ENCODE peak calls at places on chromosomes 16 and 17, in six cellular contexts. One of them, this sample, is unnamed.

GRCh38 chr17:15920758-15921239 is 24.1 kb upstream of the ADORA2B start:
- DNase-seq in A172: peak
- DNase-seq in CD8-positive, alpha-beta T cell: no peak
- DNase-seq in type B pancreatic cell: no peak
- DNase-seq in skeletal muscle cell: peak
- DNase-seq in T-helper 1 cell: no peak
- DNase-seq in this sample: peak

GRCh38 chr17:73343168-73343634 is 31.4 kb upstream of the CDC42EP4 start:
- DNase-seq in A172: peak
- DNase-seq in CD8-positive, alpha-beta T cell: no peak
- DNase-seq in type B pancreatic cell: peak
- DNase-seq in skeletal muscle cell: peak
- DNase-seq in T-helper 1 cell: no peak
- DNase-seq in this sample: peak

GRCh38 chr17:57097832-57098421 is 12.9 kb downstream of the AKAP1 start:
- DNase-seq in A172: peak
- DNase-seq in CD8-positive, alpha-beta T cell: no peak
- DNase-seq in type B pancreatic cell: no peak
- DNase-seq in skeletal muscle cell: peak
- DNase-seq in T-helper 1 cell: no peak
- DNase-seq in this sample: peak

GRCh38 chr17:82315703-82316358 is 1.6 kb downstream of the CD7 start:
- DNase-seq in A172: no peak
- DNase-seq in CD8-positive, alpha-beta T cell: peak
- DNase-seq in type B pancreatic cell: no peak
- DNase-seq in skeletal muscle cell: no peak
- DNase-seq in T-helper 1 cell: no peak
- DNase-seq in this sample: no peak

GRCh38 chr16:10765772-10766171 is 22.1 kb downstream of the NUBP1 start:
- DNase-seq in A172: no peak
- DNase-seq in CD8-positive, alpha-beta T cell: peak
- DNase-seq in type B pancreatic cell: no peak
- DNase-seq in skeletal muscle cell: no peak
- DNase-seq in T-helper 1 cell: no peak
- DNase-seq in this sample: no peak

GRCh38 chr16:88978608-88979346 is 1.8 kb upstream of the CBFA2T3 start:
- DNase-seq in A172: no peak
- DNase-seq in CD8-positive, alpha-beta T cell: no peak
- DNase-seq in type B pancreatic cell: no peak
- DNase-seq in skeletal muscle cell: no peak
- DNase-seq in T-helper 1 cell: no peak
- DNase-seq in this sample: no peak

GRCh38 chr17:35345445-35345925 is 27.9 kb downstream of the SLFN11 start:
- DNase-seq in A172: no peak
- DNase-seq in CD8-positive, alpha-beta T cell: no peak
- DNase-seq in type B pancreatic cell: no peak
- DNase-seq in skeletal muscle cell: no peak
- DNase-seq in T-helper 1 cell: no peak
- DNase-seq in this sample: peak

GRCh38 chr16:69106491-69107291 is 1.2 kb downstream of the HAS3 start:
- DNase-seq in A172: no peak
- DNase-seq in CD8-positive, alpha-beta T cell: no peak
- DNase-seq in type B pancreatic cell: no peak
- DNase-seq in skeletal muscle cell: no peak
- DNase-seq in T-helper 1 cell: no peak
- DNase-seq in this sample: peak

GRCh38 chr16:27785307-27785678 is 235.3 kb downstream of the KATNIP start:
- DNase-seq in A172: no peak
- DNase-seq in CD8-positive, alpha-beta T cell: no peak
- DNase-seq in type B pancreatic cell: no peak
- DNase-seq in skeletal muscle cell: no peak
- DNase-seq in T-helper 1 cell: no peak
- DNase-seq in this sample: no peak

GRCh38 chr17:49616086-49616485 is 40.4 kb downstream of the NXPH3 start:
- DNase-seq in A172: no peak
- DNase-seq in CD8-positive, alpha-beta T cell: no peak
- DNase-seq in type B pancreatic cell: no peak
- DNase-seq in skeletal muscle cell: no peak
- DNase-seq in T-helper 1 cell: no peak
- DNase-seq in this sample: peak

GRCh38 chr17:3582921-3583320 is 25.3 kb upstream of the TRPV3 start:
- DNase-seq in A172: no peak
- DNase-seq in CD8-positive, alpha-beta T cell: no peak
- DNase-seq in type B pancreatic cell: no peak
- DNase-seq in skeletal muscle cell: no peak
- DNase-seq in T-helper 1 cell: no peak
- DNase-seq in this sample: no peak

GRCh38 chr16:82263456-82264159 is 93.6 kb upstream of the MPHOSPH6 start:
- DNase-seq in A172: peak
- DNase-seq in CD8-positive, alpha-beta T cell: peak
- DNase-seq in type B pancreatic cell: no peak
- DNase-seq in skeletal muscle cell: no peak
- DNase-seq in T-helper 1 cell: peak
- DNase-seq in this sample: peak

GRCh38 chr16:70418993-70419318 is 19.9 kb downstream of the ST3GAL2 start:
- DNase-seq in A172: no peak
- DNase-seq in CD8-positive, alpha-beta T cell: no peak
- DNase-seq in type B pancreatic cell: no peak
- DNase-seq in skeletal muscle cell: no peak
- DNase-seq in T-helper 1 cell: no peak
- DNase-seq in this sample: no peak

GRCh38 chr17:58577696-58578095 is 63.3 kb upstream of the MTMR4 start:
- DNase-seq in A172: peak
- DNase-seq in CD8-positive, alpha-beta T cell: peak
- DNase-seq in type B pancreatic cell: no peak
- DNase-seq in skeletal muscle cell: no peak
- DNase-seq in T-helper 1 cell: peak
- DNase-seq in this sample: peak

GRCh38 chr17:69525920-69526841 is 111.7 kb downstream of the MAP2K6 start:
- DNase-seq in A172: peak
- DNase-seq in CD8-positive, alpha-beta T cell: no peak
- DNase-seq in type B pancreatic cell: no peak
- DNase-seq in skeletal muscle cell: no peak
- DNase-seq in T-helper 1 cell: no peak
- DNase-seq in this sample: peak

GRCh38 chr16:11627822-11628457 is 40.3 kb upstream of the SNN start:
- DNase-seq in A172: peak
- DNase-seq in CD8-positive, alpha-beta T cell: no peak
- DNase-seq in type B pancreatic cell: no peak
- DNase-seq in skeletal muscle cell: no peak
- DNase-seq in T-helper 1 cell: no peak
- DNase-seq in this sample: peak

GRCh38 chr17:5203908-5204294 is 12.2 kb upstream of the ZNF594 start:
- DNase-seq in A172: peak
- DNase-seq in CD8-positive, alpha-beta T cell: no peak
- DNase-seq in type B pancreatic cell: no peak
- DNase-seq in skeletal muscle cell: peak
- DNase-seq in T-helper 1 cell: no peak
- DNase-seq in this sample: peak

GRCh38 chr17:54451051-54451450 is 449.6 kb upstream of the TOM1L1 start:
- DNase-seq in A172: no peak
- DNase-seq in CD8-positive, alpha-beta T cell: no peak
- DNase-seq in type B pancreatic cell: no peak
- DNase-seq in skeletal muscle cell: no peak
- DNase-seq in T-helper 1 cell: no peak
- DNase-seq in this sample: no peak

GRCh38 chr16:8928467-8928957 is 35.2 kb downstream of the USP7 start:
- DNase-seq in A172: no peak
- DNase-seq in CD8-positive, alpha-beta T cell: no peak
- DNase-seq in type B pancreatic cell: no peak
- DNase-seq in skeletal muscle cell: peak
- DNase-seq in T-helper 1 cell: no peak
- DNase-seq in this sample: no peak

GRCh38 chr16:79751785-79752184 is 151.2 kb upstream of the MAF start:
- DNase-seq in A172: no peak
- DNase-seq in CD8-positive, alpha-beta T cell: no peak
- DNase-seq in type B pancreatic cell: no peak
- DNase-seq in skeletal muscle cell: no peak
- DNase-seq in T-helper 1 cell: no peak
- DNase-seq in this sample: peak

GRCh38 chr17:77445030-77445907 is 304.5 kb downstream of the SEC14L1 start:
- DNase-seq in A172: no peak
- DNase-seq in CD8-positive, alpha-beta T cell: peak
- DNase-seq in type B pancreatic cell: no peak
- DNase-seq in skeletal muscle cell: no peak
- DNase-seq in T-helper 1 cell: peak
- DNase-seq in this sample: peak

GRCh38 chr17:45186955-45187354 is 25.3 kb downstream of the HEXIM2 start:
- DNase-seq in A172: no peak
- DNase-seq in CD8-positive, alpha-beta T cell: no peak
- DNase-seq in type B pancreatic cell: no peak
- DNase-seq in skeletal muscle cell: no peak
- DNase-seq in T-helper 1 cell: no peak
- DNase-seq in this sample: no peak

GRCh38 chr17:44518032-44518431 is 14.8 kb upstream of the GPATCH8 start:
- DNase-seq in A172: peak
- DNase-seq in CD8-positive, alpha-beta T cell: no peak
- DNase-seq in type B pancreatic cell: no peak
- DNase-seq in skeletal muscle cell: no peak
- DNase-seq in T-helper 1 cell: no peak
- DNase-seq in this sample: peak

GRCh38 chr17:46984892-46985291 is 5.8 kb upstream of the RPRML start:
- DNase-seq in A172: no peak
- DNase-seq in CD8-positive, alpha-beta T cell: no peak
- DNase-seq in type B pancreatic cell: no peak
- DNase-seq in skeletal muscle cell: no peak
- DNase-seq in T-helper 1 cell: no peak
- DNase-seq in this sample: no peak

GRCh38 chr17:35766903-35767510 is 6.3 kb downstream of the C17orf50 start:
- DNase-seq in A172: peak
- DNase-seq in CD8-positive, alpha-beta T cell: no peak
- DNase-seq in type B pancreatic cell: no peak
- DNase-seq in skeletal muscle cell: no peak
- DNase-seq in T-helper 1 cell: no peak
- DNase-seq in this sample: peak

GRCh38 chr16:51031598-51031997 is 119.5 kb downstream of the SALL1 start:
- DNase-seq in A172: no peak
- DNase-seq in CD8-positive, alpha-beta T cell: no peak
- DNase-seq in type B pancreatic cell: no peak
- DNase-seq in skeletal muscle cell: no peak
- DNase-seq in T-helper 1 cell: no peak
- DNase-seq in this sample: no peak

GRCh38 chr17:4739122-4740024 is at the start of the genes CXCL16 and ZMYND15:
- DNase-seq in A172: no peak
- DNase-seq in CD8-positive, alpha-beta T cell: peak
- DNase-seq in type B pancreatic cell: no peak
- DNase-seq in skeletal muscle cell: no peak
- DNase-seq in T-helper 1 cell: peak
- DNase-seq in this sample: peak

GRCh38 chr17:33516645-33517044 is 223.6 kb upstream of the ASIC2 start:
- DNase-seq in A172: no peak
- DNase-seq in CD8-positive, alpha-beta T cell: no peak
- DNase-seq in type B pancreatic cell: no peak
- DNase-seq in skeletal muscle cell: no peak
- DNase-seq in T-helper 1 cell: no peak
- DNase-seq in this sample: no peak

GRCh38 chr16:82631701-82632685 is 5.2 kb downstream of the CDH13 start:
- DNase-seq in A172: no peak
- DNase-seq in CD8-positive, alpha-beta T cell: no peak
- DNase-seq in type B pancreatic cell: no peak
- DNase-seq in skeletal muscle cell: no peak
- DNase-seq in T-helper 1 cell: no peak
- DNase-seq in this sample: no peak

GRCh38 chr16:86946396-86946795 is 368.0 kb downstream of the FOXL1 start:
- DNase-seq in A172: peak
- DNase-seq in CD8-positive, alpha-beta T cell: no peak
- DNase-seq in type B pancreatic cell: no peak
- DNase-seq in skeletal muscle cell: no peak
- DNase-seq in T-helper 1 cell: no peak
- DNase-seq in this sample: no peak

GRCh38 chr16:55297910-55298175 is 26.2 kb upstream of the IRX6 start:
- DNase-seq in A172: no peak
- DNase-seq in CD8-positive, alpha-beta T cell: no peak
- DNase-seq in type B pancreatic cell: no peak
- DNase-seq in skeletal muscle cell: no peak
- DNase-seq in T-helper 1 cell: no peak
- DNase-seq in this sample: peak

GRCh38 chr17:6780886-6781285 is 4.9 kb downstream of the FBXO39 start:
- DNase-seq in A172: no peak
- DNase-seq in CD8-positive, alpha-beta T cell: no peak
- DNase-seq in type B pancreatic cell: no peak
- DNase-seq in skeletal muscle cell: no peak
- DNase-seq in T-helper 1 cell: no peak
- DNase-seq in this sample: no peak

GRCh38 chr16:7456221-7456620 is 123.6 kb downstream of the RBFOX1 start:
- DNase-seq in A172: no peak
- DNase-seq in CD8-positive, alpha-beta T cell: no peak
- DNase-seq in type B pancreatic cell: no peak
- DNase-seq in skeletal muscle cell: no peak
- DNase-seq in T-helper 1 cell: no peak
- DNase-seq in this sample: no peak

GRCh38 chr17:77782611-77783010 is 175.9 kb upstream of the TNRC6C start:
- DNase-seq in A172: no peak
- DNase-seq in CD8-positive, alpha-beta T cell: no peak
- DNase-seq in type B pancreatic cell: no peak
- DNase-seq in skeletal muscle cell: no peak
- DNase-seq in T-helper 1 cell: no peak
- DNase-seq in this sample: no peak

GRCh38 chr16:1916654-1916990 is 1.6 kb downstream of the HS3ST6 start:
- DNase-seq in A172: no peak
- DNase-seq in CD8-positive, alpha-beta T cell: no peak
- DNase-seq in type B pancreatic cell: no peak
- DNase-seq in skeletal muscle cell: no peak
- DNase-seq in T-helper 1 cell: no peak
- DNase-seq in this sample: no peak

GRCh38 chr16:28292731-28293588 is 635 bp downstream of the SBK1 start:
- DNase-seq in A172: no peak
- DNase-seq in CD8-positive, alpha-beta T cell: peak
- DNase-seq in type B pancreatic cell: no peak
- DNase-seq in skeletal muscle cell: no peak
- DNase-seq in T-helper 1 cell: no peak
- DNase-seq in this sample: no peak

GRCh38 chr16:3992297-3993051 is 112.0 kb upstream of the CREBBP start:
- DNase-seq in A172: no peak
- DNase-seq in CD8-positive, alpha-beta T cell: no peak
- DNase-seq in type B pancreatic cell: no peak
- DNase-seq in skeletal muscle cell: no peak
- DNase-seq in T-helper 1 cell: no peak
- DNase-seq in this sample: no peak

GRCh38 chr17:48127371-48128051 is 19.9 kb downstream of the SNX11 start:
- DNase-seq in A172: peak
- DNase-seq in CD8-positive, alpha-beta T cell: no peak
- DNase-seq in type B pancreatic cell: no peak
- DNase-seq in skeletal muscle cell: no peak
- DNase-seq in T-helper 1 cell: no peak
- DNase-seq in this sample: peak

This sample was measured in AG20443.